ENCODE peak calls at places on chromosomes 16 and 17, in four cellular contexts. Y, Z, S and R are unnamed samples.

GRCh38 chr17:5788266-5788900 is 204.1 kb upstream of the NLRP1 start:
- DNase-seq in Y (peak), S (no peak), Z (peak), R (no peak)

GRCh38 chr17:58268774-58269556 is 11.8 kb downstream of the MPO start:
- DNase-seq in S (no peak), Y (no peak), Z (no peak), R (no peak)

GRCh38 chr16:76906552-76906951 is 284.4 kb upstream of the MON1B start:
- DNase-seq in Z (no peak), S (no peak), Y (no peak), R (no peak)

GRCh38 chr16:87841608-87842208 is 27.6 kb downstream of the SLC7A5 start:
- DNase-seq in S (no peak), Z (no peak), Y (no peak), R (no peak)

GRCh38 chr16:59614466-59615240 is 880.5 kb upstream of the GOT2 start:
- DNase-seq in Z (no peak), Y (no peak), S (no peak), R (no peak)

GRCh38 chr16:76639685-76640289 is 362.6 kb downstream of the CNTNAP4 start:
- DNase-seq in Y (peak), Z (peak), S (peak), R (no peak)

GRCh38 chr16:27950488-27950887 is 113.0 kb downstream of the GSG1L start:
- DNase-seq in S (no peak), Z (no peak), Y (no peak), R (no peak)

GRCh38 chr17:58337600-58338453 is 9.2 kb upstream of the TSPOAP1 start:
- DNase-seq in Z (peak), Y (peak), S (no peak), R (no peak)

GRCh38 chr17:73010414-73010813 is 82.1 kb downstream of the SLC39A11 start:
- DNase-seq in S (no peak), Z (no peak), Y (no peak), R (no peak)

GRCh38 chr16:86019446-86020047 is 120.6 kb downstream of the IRF8 start:
- DNase-seq in Z (no peak), S (peak), Y (no peak), R (no peak)

GRCh38 chr17:72407336-72408121 is 286.7 kb downstream of the SOX9 start:
- DNase-seq in Y (peak), S (peak), Z (peak), R (peak)

GRCh38 chr17:41910701-41911391 is 7.9 kb downstream of the ACLY start:
- DNase-seq in Y (peak), S (peak), Z (peak), R (no peak)

GRCh38 chr17:44308865-44309264 is 464 bp downstream of the RUNDC3A start:
- DNase-seq in Y (no peak), Z (no peak), S (no peak), R (no peak)

GRCh38 chr17:55750750-55751641 is at the start of gene PCTP:
- DNase-seq in Y (peak), S (peak), Z (peak), R (peak)

GRCh38 chr17:40522250-40522960 is 21.0 kb upstream of the TNS4 start:
- DNase-seq in S (no peak), Y (peak), Z (no peak), R (no peak)

GRCh38 chr17:49522329-49522890 is 27.3 kb downstream of the NGFR start:
- DNase-seq in Y (no peak), Z (no peak), S (no peak), R (no peak)

GRCh38 chr17:79814966-79815835 is 18.3 kb upstream of the CBX8 start:
- DNase-seq in S (no peak), Y (no peak), Z (no peak), R (no peak)

GRCh38 chr17:36845916-36846315 is 91.4 kb upstream of the LHX1 start:
- DNase-seq in Y (no peak), Z (no peak), S (no peak), R (no peak)

GRCh38 chr17:40448639-40449261 is 5.5 kb downstream of the IGFBP4 start:
- DNase-seq in Z (peak), Y (peak), S (peak), R (no peak)

GRCh38 chr17:55710410-55710809 is 12.3 kb downstream of the TMEM100 start:
- DNase-seq in Z (no peak), S (no peak), Y (no peak), R (no peak)

GRCh38 chr16:10226672-10227306 is 44.6 kb upstream of the GRIN2A start:
- DNase-seq in Z (no peak), S (no peak), Y (no peak), R (no peak)

GRCh38 chr17:4980644-4981216 is 6.7 kb downstream of the CAMTA2 start:
- DNase-seq in Z (no peak), S (peak), Y (peak), R (no peak)

GRCh38 chr17:50290074-50290702 is 15.9 kb downstream of the TMEM92 start:
- DNase-seq in Y (peak), S (peak), Z (peak), R (peak)

GRCh38 chr16:87064731-87065720 is 252.2 kb downstream of the C16orf95 start:
- DNase-seq in Y (no peak), Z (no peak), S (no peak), R (no peak)

GRCh38 chr17:76523084-76524037 is 14.1 kb downstream of the CYGB start:
- DNase-seq in S (peak), Y (peak), Z (peak), R (peak)

GRCh38 chr17:67617304-67617899 is 100.3 kb upstream of the NOL11 start:
- DNase-seq in S (no peak), Y (no peak), Z (peak), R (no peak)

GRCh38 chr17:44204453-44204882 is 4.8 kb upstream of the ATXN7L3 start:
- DNase-seq in Y (peak), S (no peak), Z (peak), R (no peak)

GRCh38 chr16:85809645-85810044 is 10.2 kb downstream of the COX4I1 start:
- DNase-seq in Y (no peak), S (no peak), Z (no peak), R (no peak)

GRCh38 chr17:75876190-75876937 is 2.0 kb downstream of the TRIM47 start:
- DNase-seq in S (peak), Z (peak), Y (no peak), R (peak)

GRCh38 chr16:86222541-86222940 is 287.8 kb upstream of the FOXF1 start:
- DNase-seq in Z (no peak), S (no peak), Y (peak), R (no peak)

GRCh38 chr16:80085606-80086005 is 455.2 kb upstream of the DYNLRB2 start:
- DNase-seq in Y (no peak), Z (no peak), S (no peak), R (no peak)

GRCh38 chr17:17063546-17064122 is 21.4 kb downstream of the MPRIP start:
- DNase-seq in Z (peak), S (peak), Y (no peak), R (peak)

GRCh38 chr17:44084921-44085320 is 14.4 kb downstream of the G6PC3 start:
- DNase-seq in Y (no peak), Z (no peak), S (no peak), R (no peak)

GRCh38 chr17:48492401-48493298 is 38.2 kb downstream of the HOXB1 start:
- DNase-seq in Y (peak), Z (peak), S (peak), R (peak)

GRCh38 chr17:233473-233941 is 52.1 kb upstream of the DOC2B start:
- DNase-seq in Z (peak), Y (no peak), S (no peak), R (no peak)

DNA sequence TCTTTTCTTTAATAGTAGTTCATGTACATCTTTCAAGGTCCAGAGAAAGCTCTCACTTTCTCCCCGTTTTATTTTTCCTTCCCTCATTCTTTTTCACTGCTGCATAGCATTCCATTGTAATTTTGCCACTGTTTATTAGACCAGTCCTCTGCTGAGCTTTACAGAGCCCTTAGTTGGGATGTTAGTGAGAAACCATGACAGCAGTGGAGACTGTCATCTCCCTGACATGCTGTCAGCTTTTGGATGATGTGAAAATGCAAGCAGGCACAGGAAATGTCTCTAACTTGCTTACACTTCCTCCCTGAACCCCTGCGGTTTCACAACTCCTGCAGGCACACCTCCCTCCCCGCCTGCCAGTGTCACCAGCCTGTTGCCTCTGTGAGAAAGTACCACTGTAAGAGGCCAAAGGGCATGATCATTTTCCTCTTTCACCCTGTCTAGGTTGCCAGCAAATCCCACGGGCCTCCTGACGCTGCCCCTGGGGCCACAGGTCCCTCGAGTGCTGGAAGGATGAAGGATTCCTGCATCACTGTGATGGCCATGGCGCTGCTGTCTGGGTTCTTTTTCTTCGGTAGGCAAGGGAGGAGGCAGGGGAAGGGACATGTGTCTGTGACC is at the start of gene ITGAL:
- DNase-seq in Y (no peak), Z (peak), S (no peak), R (no peak)
- TF ChIP-seq POLR2A in Y (no peak), Z (no peak), S (no peak), R (no peak)

GRCh38 chr17:38456031-38456815 is 28.0 kb downstream of the ARHGAP23 start:
- DNase-seq in S (no peak), Y (no peak), Z (no peak), R (no peak)
- TF ChIP-seq CTCF in S (no peak), Y (peak), Z (no peak), R (no peak)

GRCh38 chr16:15950167-15950854 is 895 bp downstream of the ABCC1 start:
- DNase-seq in Y (peak), Z (peak), S (no peak), R (peak)
- TF ChIP-seq POLR2A in Y (no peak), Z (no peak), S (no peak), R (no peak)

GRCh38 chr16:56201030-56201429 is 9.7 kb downstream of the GNAO1 start:
- DNase-seq in Y (no peak), Z (no peak), S (no peak), R (no peak)

GRCh38 chr16:56204836-56205235 is 13.5 kb downstream of the GNAO1 start:
- DNase-seq in Y (no peak), S (no peak), Z (no peak), R (no peak)

GRCh38 chr16:56199164-56199563 is 7.9 kb downstream of the GNAO1 start:
- DNase-seq in Z (no peak), Y (no peak), S (no peak), R (no peak)

GRCh38 chr16:56202036-56202435 is 10.7 kb downstream of the GNAO1 start:
- DNase-seq in Y (no peak), S (no peak), Z (no peak), R (no peak)

DNA sequence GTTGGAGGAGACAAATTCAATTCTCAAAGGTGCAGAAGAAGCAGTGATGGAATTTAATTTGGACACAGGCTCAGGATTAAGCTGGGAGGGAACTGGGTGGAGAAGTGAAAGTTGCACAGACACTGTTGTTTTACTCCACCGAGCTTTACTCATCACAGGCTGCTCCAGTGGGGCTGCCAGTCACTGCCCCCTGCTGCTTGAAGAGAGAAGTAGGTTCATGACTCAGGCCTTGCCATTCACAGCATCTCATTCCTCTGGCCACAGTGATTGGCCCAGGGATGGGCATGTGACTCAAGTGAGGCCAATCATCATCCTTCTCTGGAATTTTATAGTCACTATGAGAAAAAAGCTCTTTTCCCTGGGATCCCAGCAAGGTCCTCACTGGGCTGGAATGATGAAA is 11.8 kb downstream of the GNAO1 start:
- DNase-seq in S (peak), Y (peak), Z (no peak), R (no peak)
- TF ChIP-seq CTCF in S (no peak), Y (peak), Z (peak), R (no peak)

DNA sequence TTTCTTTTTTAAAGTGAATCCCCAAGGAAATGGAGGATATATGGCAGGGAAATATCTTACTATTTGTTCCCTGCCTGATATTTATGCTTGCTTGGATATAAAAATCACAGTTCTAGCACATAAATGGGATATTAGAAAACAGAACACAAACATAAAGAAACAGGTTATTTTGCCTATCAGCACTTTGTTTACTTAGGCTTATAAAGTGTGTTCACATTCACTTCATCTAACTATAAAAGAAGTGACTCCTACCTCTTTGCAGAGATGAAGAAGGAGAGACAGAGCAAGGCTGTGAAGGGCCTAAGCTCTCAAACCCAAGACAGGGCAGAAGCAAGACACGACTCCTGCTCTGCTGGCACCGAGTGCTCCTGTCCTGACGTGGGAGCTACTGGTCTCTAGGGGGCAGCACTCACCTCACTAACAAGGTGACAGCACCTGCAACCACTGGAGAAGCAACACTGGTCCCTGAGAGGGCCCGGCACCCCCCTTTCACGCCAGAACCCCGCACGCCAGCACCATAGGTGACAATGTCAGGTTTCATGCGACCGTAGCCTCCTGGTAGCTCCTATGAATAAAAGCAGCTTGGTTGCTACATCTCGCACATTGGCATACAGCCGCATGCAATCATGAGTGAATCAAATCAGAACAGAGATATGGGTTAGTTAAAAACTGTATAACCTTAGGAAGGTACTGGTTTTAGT is 32.0 kb downstream of the MBTPS1 start:
- DNase-seq in Z (peak), S (peak), Y (peak), R (peak)
- TF ChIP-seq POLR2A in Z (no peak), S (no peak), Y (no peak), R (no peak)

GRCh38 chr17:20944014-20944905 is 98.6 kb downstream of the USP22 start:
- DNase-seq in S (peak), Y (no peak), Z (peak), R (no peak)
- TF ChIP-seq CTCF in S (peak), Y (no peak), Z (peak), R (no peak)

GRCh38 chr16:67199011-67199807 is at the start of gene ELMO3:
- DNase-seq in S (no peak), Z (no peak), Y (no peak), R (peak)
- TF ChIP-seq POLR2A in S (no peak), Z (no peak), Y (no peak), R (no peak)

GRCh38 chr16:49282690-49283375 is 1.2 kb upstream of the CBLN1 start:
- DNase-seq in Z (peak), Y (no peak), S (no peak), R (no peak)

GRCh38 chr16:49280861-49281331 is 742 bp downstream of the CBLN1 start:
- DNase-seq in Y (no peak), S (no peak), Z (no peak), R (no peak)

GRCh38 chr16:49283376-49284049 is 1.9 kb upstream of the CBLN1 start:
- DNase-seq in S (no peak), Z (no peak), Y (no peak), R (no peak)

GRCh38 chr16:49281481-49281842 is at the start of gene CBLN1:
- DNase-seq in Y (no peak), Z (no peak), S (no peak), R (no peak)

GRCh38 chr16:49281843-49282642 is 405 bp upstream of the CBLN1 start:
- DNase-seq in Y (peak), Z (peak), S (peak), R (no peak)
- TF ChIP-seq CTCF in Y (no peak), Z (peak), S (peak), R (no peak)